ENCODE peak calls at places on chromosomes 2 and 18, in nine cellular contexts. T is NCI-H1092; G is activated CD8-positive, alpha-beta memory T cell treated with anti-CD3 and anti-CD28 coated beads, Interleukin-2, amount 10 ng/mL, durations not matched to agents 7 days and 5 days; C is BE2C; K is hepatocyte; S is Calu3; J is WTC11; A is T-helper 1 cell; N is SHP77. I is an unnamed sample.

GRCh38 chr2:162731917-162732804 is 106.4 kb downstream of the KCNH7 start:
- DNase-seq in N (peak), K (no peak), C (no peak), A (no peak), T (no peak), G (no peak), J (no peak), S (peak), I (no peak)

GRCh38 chr18:49343179-49343578 is 117.3 kb downstream of the DYM start:
- DNase-seq in T (no peak), A (no peak), K (no peak), G (no peak), C (no peak), S (no peak), N (no peak), J (no peak), I (no peak)

GRCh38 chr18:45059695-45060094 is 379.0 kb downstream of the SETBP1 start:
- DNase-seq in S (peak), N (no peak), K (no peak), T (no peak), J (no peak), C (no peak), G (no peak), A (no peak), I (no peak)

GRCh38 chr18:3209859-3210569 is 9.8 kb downstream of the MYOM1 start:
- DNase-seq in N (peak), J (no peak), A (no peak), G (peak), K (no peak), C (no peak), S (no peak), T (no peak), I (no peak)

GRCh38 chr2:11649093-11649492 is 20.9 kb downstream of the NTSR2 start:
- DNase-seq in C (no peak), S (no peak), G (no peak), K (no peak), N (no peak), A (no peak), T (no peak), J (no peak), I (no peak)

GRCh38 chr2:172195836-172196376 is 93.2 kb upstream of the DLX2 start:
- DNase-seq in K (no peak), T (no peak), A (no peak), J (no peak), C (no peak), N (no peak), G (no peak), S (no peak), I (no peak)

GRCh38 chr2:182581196-182581935 is 134.7 kb upstream of the DNAJC10 start:
- DNase-seq in S (no peak), K (no peak), C (no peak), N (no peak), T (no peak), J (no peak), A (no peak), G (no peak), I (peak)

GRCh38 chr2:132478669-132479068 is 62.1 kb downstream of the GPR39 start:
- DNase-seq in N (peak), C (no peak), A (no peak), K (no peak), G (no peak), T (no peak), S (no peak), J (no peak), I (no peak)

GRCh38 chr2:236673823-236674185 is 104.2 kb downstream of the ACKR3 start:
- DNase-seq in T (no peak), S (no peak), G (peak), A (no peak), J (no peak), N (no peak), K (no peak), C (no peak), I (no peak)

GRCh38 chr18:9619545-9619944 is 5.2 kb upstream of the PPP4R1 start:
- DNase-seq in J (no peak), K (no peak), G (no peak), A (no peak), T (no peak), C (no peak), S (no peak), N (no peak), I (no peak)

GRCh38 chr18:40932862-40933261 is 1022.2 kb upstream of the PIK3C3 start:
- DNase-seq in K (no peak), C (no peak), G (no peak), T (no peak), J (no peak), S (no peak), N (no peak), A (no peak), I (no peak)

GRCh38 chr18:26702023-26702422 is 153.7 kb upstream of the KCTD1 start:
- DNase-seq in J (no peak), S (no peak), K (no peak), A (no peak), N (no peak), T (no peak), G (no peak), C (no peak), I (no peak)

GRCh38 chr2:232924433-232924832 is 54.4 kb downstream of the SNORC start:
- DNase-seq in G (no peak), C (no peak), S (no peak), A (no peak), K (no peak), T (no peak), N (no peak), J (no peak), I (no peak)

GRCh38 chr2:121283670-121284245 is 1.2 kb downstream of the TFCP2L1 start:
- DNase-seq in T (no peak), A (no peak), K (no peak), J (no peak), N (no peak), S (peak), C (no peak), G (no peak), I (no peak)

GRCh38 chr2:226797289-226797988 is 2.2 kb downstream of the IRS1 start:
- DNase-seq in K (peak), T (no peak), J (peak), C (no peak), A (no peak), N (no peak), G (no peak), S (no peak), I (no peak)

I was measured in NCI-H2107.